ENCODE peak calls at places on chromosomes 11 and 22, in six cellular contexts. I is neuronal stem cell, Q is DND-41, X is fibroblast of lung, V is PC-3, M is mammary epithelial cell. U is an unnamed sample.

GRCh38 chr11:7901319-7901854 is 29.7 kb downstream of the OR10A6 start:
- DNase-seq in V (peak; percentile 57), X (no peak), I (no peak), Q (no peak), M (no peak), U (no peak)

GRCh38 chr11:94602430-94603372 is 35.5 kb downstream of the PIWIL4 start:
- DNase-seq in X (peak; percentile 88), V (peak; percentile 82), Q (no peak), I (peak; percentile 23), M (peak; percentile 68), U (peak; percentile 89)

GRCh38 chr22:25758316-25758715 is 16.3 kb downstream of the MYO18B start:
- DNase-seq in Q (no peak), X (no peak), V (no peak), I (no peak), M (no peak), U (no peak)

GRCh38 chr11:34475656-34476055 is 36.9 kb downstream of the CAT start:
- DNase-seq in Q (no peak), X (no peak), M (no peak), V (no peak), I (no peak), U (no peak)

GRCh38 chr22:32144875-32145274 is 14.2 kb downstream of the C22orf42 start:
- DNase-seq in Q (no peak), M (no peak), X (no peak), I (no peak), V (no peak), U (peak; percentile 86)

GRCh38 chr11:122192634-122193245 is 76.7 kb upstream of the BLID start:
- DNase-seq in M (peak; percentile 62), V (peak; percentile 53), Q (no peak), X (peak; percentile 64), I (no peak), U (no peak)

GRCh38 chr11:10350341-10350740 is 45.5 kb downstream of the ADM start:
- DNase-seq in M (peak; percentile 66), I (no peak), Q (no peak), X (peak; percentile 85), V (peak; percentile 87), U (no peak)

GRCh38 chr11:12793506-12793905 is 119.3 kb downstream of the TEAD1 start:
- DNase-seq in V (no peak), I (no peak), M (no peak), Q (no peak), X (no peak), U (no peak)

GRCh38 chr11:66970808-66971442 is 4.2 kb upstream of the C11orf86 start:
- DNase-seq in V (peak; percentile 99), M (peak; percentile 99), X (peak; percentile 100), I (no peak), Q (no peak), U (no peak)

DNA sequence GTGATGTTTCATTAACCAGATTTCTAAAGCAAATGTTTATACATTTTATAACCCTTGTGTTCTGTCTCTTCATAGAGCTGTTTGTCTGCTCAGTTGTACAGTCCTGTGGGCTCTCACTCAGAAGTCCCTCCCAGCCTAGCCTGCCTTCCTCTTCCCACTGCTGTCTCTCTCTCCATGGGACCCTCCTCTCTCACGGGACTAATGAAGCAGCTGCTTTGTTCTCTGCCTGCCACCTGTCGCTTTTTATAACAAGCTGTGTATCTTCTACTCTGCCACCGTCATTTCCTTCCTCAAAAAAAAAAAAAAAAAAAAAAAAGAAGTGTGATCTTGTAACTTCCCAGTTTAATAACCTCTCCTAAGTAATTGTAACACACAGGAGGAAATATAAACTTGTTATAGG is 92.2 kb upstream of the ALKBH3 start:
- DNase-seq in Q (peak; percentile 51), X (no peak), V (no peak), I (peak; percentile 1), M (no peak), U (no peak)
- H3K9ac ChIP-seq in Q (no peak overlapping the region), X (no peak overlapping the region), V (no peak overlapping the region), I (no peak overlapping the region), M (no peak overlapping the region), U (no peak overlapping the region)

GRCh38 chr22:23837496-23837859 is 1.3 kb downstream of the DERL3 start:
- DNase-seq in Q (no peak), M (no peak), X (no peak), V (no peak), I (no peak), U (no peak)

GRCh38 chr22:23835773-23836144 is 3.0 kb downstream of the DERL3 start:
- DNase-seq in M (no peak), X (no peak), V (no peak), I (no peak), Q (no peak), U (no peak)

GRCh38 chr22:23836692-23837495 is 1.9 kb downstream of the DERL3 start:
- DNase-seq in X (no peak), M (no peak), V (no peak), Q (no peak), I (no peak), U (peak; percentile 61)

GRCh38 chr22:23834830-23835772 is 3.7 kb downstream of the DERL3 start:
- DNase-seq in Q (no peak), M (no peak), X (no peak), V (no peak), I (no peak), U (no peak)

GRCh38 chr22:23836281-23836680 is 2.5 kb downstream of the DERL3 start:
- DNase-seq in I (no peak), Q (no peak), M (no peak), V (no peak), X (no peak), U (no peak)
- H3K36me3 ChIP-seq in I (peaks cover 52% of the 10 kb centered on the region), Q (peaks cover 61% of the 10 kb centered on the region), M (no peaks in the 10 kb centered on the region), V (no peaks in the 10 kb centered on the region), X (peaks cover 22% of the 10 kb centered on the region), U (peaks cover 11% of the 10 kb centered on the region)

GRCh38 chr11:118091690-118092089 is 4.9 kb upstream of the SMIM35 start:
- DNase-seq in I (no peak), M (no peak), X (no peak), Q (no peak), V (no peak), U (no peak)
- H3K9ac ChIP-seq in I (no peak overlapping the region), M (no peak overlapping the region), X (no peak overlapping the region), Q (no peak overlapping the region), V (no peak overlapping the region), U (no peak overlapping the region)

DNA sequence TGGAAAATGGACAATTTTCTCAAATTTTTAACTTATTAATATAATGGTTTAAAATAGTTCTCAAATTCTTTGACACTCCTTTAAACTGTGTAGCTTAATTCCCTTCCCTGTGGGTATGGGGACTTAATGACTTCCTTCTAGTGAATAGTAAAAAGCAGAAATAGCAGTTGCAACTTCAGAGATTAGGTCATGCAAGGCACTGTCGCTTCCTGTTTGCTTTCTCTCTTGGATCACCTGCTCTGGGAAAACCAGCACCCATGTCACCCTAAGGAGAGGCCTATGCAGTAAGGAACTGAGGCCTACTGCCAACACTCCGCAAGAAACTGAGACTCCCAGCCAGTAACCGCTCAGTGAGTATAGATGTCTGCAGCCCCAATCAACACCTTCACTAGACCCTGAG is 5.5 kb upstream of the PANX3 start:
- DNase-seq in V (no peak), Q (no peak), I (no peak), X (no peak), M (no peak), U (no peak)
- H3K36me3 ChIP-seq in V (no peaks in the 10 kb centered on the region), Q (no peaks in the 10 kb centered on the region), I (no peaks in the 10 kb centered on the region), X (no peaks in the 10 kb centered on the region), M (no peaks in the 10 kb centered on the region), U (no peaks in the 10 kb centered on the region)

U was measured in Karpas-422.